ENCODE peak calls at places on chromosomes 11 and 22, in nine cellular contexts. R is pancreas, H is lower lobe of right lung, C is HepG2, U is PC-9, V is testis, E is spleen, O is neural progenitor cell, N is sigmoid colon. T is an unnamed sample.

GRCh38 chr11:36258730-36259360 is 30.4 kb downstream of the COMMD9 start:
- DNase-seq in C (peak; percentile 29), U (peak; percentile 35), O (peak; percentile 84), H (no peak), R (peak; percentile 67), E (no peak), N (peak; percentile 72), V (peak; percentile 77), T (no peak)

GRCh38 chr11:26851696-26852095 is 129.8 kb upstream of the SLC5A12 start:
- DNase-seq in O (no peak), V (no peak), N (no peak), R (no peak), C (no peak), U (no peak), H (no peak), E (no peak), T (no peak)

GRCh38 chr11:13007182-13007581 is 1.9 kb upstream of the RASSF10 start:
- DNase-seq in V (no peak), E (no peak), H (no peak), O (no peak), R (no peak), N (no peak), C (peak; percentile 42), U (no peak), T (no peak)

GRCh38 chr11:76129729-76130128 is 76.6 kb downstream of the WNT11 start:
- DNase-seq in R (no peak), U (no peak), H (no peak), V (no peak), O (no peak), N (no peak), C (no peak), E (no peak), T (no peak)

GRCh38 chr22:21632237-21632895 is at the start of gene CCDC116:
- DNase-seq in C (peak; percentile 81), N (no peak), V (peak; percentile 84), H (peak; percentile 70), O (peak; percentile 48), E (peak; percentile 88), U (no peak), R (no peak), T (no peak)

GRCh38 chr11:70331901-70332300 is 61.4 kb downstream of the PPFIA1 start:
- DNase-seq in E (no peak), U (no peak), R (no peak), N (no peak), H (no peak), V (no peak), C (no peak), O (no peak), T (no peak)

GRCh38 chr11:103109818-103110388 is 677 bp downstream of the DYNC2H1 start:
- DNase-seq in U (peak; percentile 5), V (peak; percentile 19), N (no peak), O (peak; percentile 20), H (no peak), E (peak; percentile 75), C (no peak), R (peak; percentile 54), T (no peak)

GRCh38 chr11:75475767-75476650 is 43.0 kb upstream of the KLHL35 start:
- DNase-seq in V (peak; percentile 25), R (no peak), E (peak; percentile 68), H (peak; percentile 50), C (no peak), O (no peak), N (no peak), U (peak; percentile 57), T (peak; percentile 45)

GRCh38 chr11:126655807-126656128 is 300.3 kb downstream of the ST3GAL4 start:
- DNase-seq in C (no peak), H (no peak), V (no peak), N (no peak), R (no peak), E (no peak), U (no peak), O (no peak), T (peak; percentile 22)

GRCh38 chr22:29115682-29116313 is 43.0 kb downstream of the KREMEN1 start:
- DNase-seq in E (no peak), V (no peak), H (no peak), R (no peak), C (peak; percentile 60), O (no peak), N (no peak), U (no peak), T (no peak)

GRCh38 chr11:71301046-71301857 is 48.9 kb upstream of the SHANK2 start:
- DNase-seq in N (peak; percentile 32), U (no peak), H (no peak), V (no peak), C (no peak), R (peak; percentile 31), E (peak; percentile 64), O (no peak), T (no peak)

GRCh38 chr11:4038973-4039372 is 55.6 kb upstream of the RRM1 start:
- DNase-seq in V (no peak), R (no peak), H (no peak), U (no peak), C (no peak), O (no peak), E (no peak), N (no peak), T (no peak)

GRCh38 chr11:70016666-70017347 is 61.3 kb upstream of the ANO1 start:
- DNase-seq in O (no peak), U (peak; percentile 69), C (no peak), V (no peak), E (peak; percentile 41), H (no peak), N (no peak), R (no peak), T (peak; percentile 99)

GRCh38 chr11:90803366-90803765 is 580.5 kb upstream of the CHORDC1 start:
- DNase-seq in C (no peak), O (no peak), R (no peak), V (no peak), U (peak; percentile 23), E (no peak), H (no peak), N (no peak), T (peak; percentile 78)

GRCh38 chr11:123211134-123211879 is 16.3 kb upstream of the CLMP start:
- DNase-seq in V (no peak), C (no peak), U (no peak), N (no peak), R (no peak), H (no peak), O (peak; percentile 24), E (no peak), T (no peak)

GRCh38 chr11:57359896-57360690 is 20.9 kb downstream of the PRG3 start:
- DNase-seq in V (no peak), O (no peak), H (no peak), N (no peak), R (no peak), U (no peak), E (no peak), C (no peak), T (no peak)
- H3K4me1 ChIP-seq in V (no peaks in the 10 kb centered on the region), O (peaks cover 18% of the 10 kb centered on the region), H (peaks cover 5% of the 10 kb centered on the region), N (no peaks in the 10 kb centered on the region), R (peaks cover 8% of the 10 kb centered on the region), U (peaks cover 13% of the 10 kb centered on the region), E (no peaks in the 10 kb centered on the region), C (peaks cover 15% of the 10 kb centered on the region), T (peaks cover 12% of the 10 kb centered on the region)

DNA sequence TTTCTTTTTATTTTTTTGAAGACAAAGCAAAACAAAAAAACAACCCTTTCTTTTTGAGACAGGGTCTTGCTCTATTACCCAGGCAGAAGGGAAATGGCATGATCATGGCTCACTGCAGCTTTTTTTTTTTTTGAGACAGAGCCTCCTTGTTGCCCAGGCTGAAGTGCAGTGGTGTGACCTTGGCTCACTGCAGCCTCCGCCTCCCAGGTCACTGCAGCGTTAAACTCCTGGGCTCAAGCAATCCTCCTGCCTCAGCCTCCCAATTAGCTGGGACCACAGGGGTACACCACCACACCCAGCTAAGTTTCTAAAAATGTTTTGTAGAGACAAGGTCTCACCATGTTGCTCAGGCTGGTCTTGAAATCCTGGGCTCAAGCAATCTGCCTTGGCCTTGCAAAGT is 124.6 kb downstream of the ABTB2 start:
- DNase-seq in V (no peak), N (no peak), O (no peak), H (no peak), R (no peak), C (no peak), U (no peak), E (no peak), T (no peak)
- H3K27ac ChIP-seq in V (no peak overlapping the region), N (no peak overlapping the region), O (no peak overlapping the region), H (no peak overlapping the region), R (no peak overlapping the region), C (no peak overlapping the region), U (no peak overlapping the region), E (no peak overlapping the region), T (no peak overlapping the region)

GRCh38 chr22:39230261-39231196 is 14.3 kb downstream of the PDGFB start:
- DNase-seq in O (peak; percentile 39), H (no peak), V (no peak), R (no peak), N (no peak), C (peak; percentile 90), U (no peak), E (no peak), T (no peak)

GRCh38 chr22:39233736-39234120 is 11.1 kb downstream of the PDGFB start:
- DNase-seq in E (no peak), N (no peak), C (no peak), V (no peak), R (no peak), O (peak; percentile 60), U (no peak), H (no peak), T (no peak)

GRCh38 chr22:39231197-39231950 is 13.4 kb downstream of the PDGFB start:
- DNase-seq in O (no peak), U (no peak), H (no peak), E (no peak), V (no peak), C (no peak), R (no peak), N (no peak), T (no peak)

GRCh38 chr22:39232806-39233735 is 11.7 kb downstream of the PDGFB start:
- DNase-seq in N (no peak), H (no peak), R (no peak), V (no peak), O (no peak), U (no peak), C (no peak), E (no peak), T (no peak)

GRCh38 chr22:39232246-39232645 is 12.5 kb downstream of the PDGFB start:
- DNase-seq in R (no peak), O (no peak), E (no peak), V (no peak), N (no peak), H (no peak), U (no peak), C (no peak), T (no peak)
- H3K4me1 ChIP-seq in R (peaks cover 9% of the 10 kb centered on the region), O (peaks cover 48% of the 10 kb centered on the region), E (peaks cover 46% of the 10 kb centered on the region), V (peaks cover 24% of the 10 kb centered on the region), N (peaks cover 28% of the 10 kb centered on the region), H (peaks cover 64% of the 10 kb centered on the region), U (peaks cover 11% of the 10 kb centered on the region), C (peaks cover 21% of the 10 kb centered on the region), T (peaks cover 7% of the 10 kb centered on the region)

GRCh38 chr11:15157181-15157580 is 42.5 kb downstream of the INSC start:
- DNase-seq in V (no peak), R (no peak), N (no peak), C (no peak), U (no peak), O (no peak), E (no peak), H (no peak), T (peak; percentile 91)
- H3K27ac ChIP-seq in V (no peak overlapping the region), R (no peak overlapping the region), N (no peak overlapping the region), C (no peak overlapping the region), U (no peak overlapping the region), O (no peak overlapping the region), E (no peak overlapping the region), H (no peak overlapping the region), T (peak overlapping the region; percentile 40)

GRCh38 chr11:65431452-65432132 is 9.0 kb downstream of the NEAT1 start:
- DNase-seq in O (no peak), U (no peak), R (no peak), H (no peak), C (no peak), E (no peak), N (no peak), V (peak; percentile 12), T (no peak)
- H3K4me1 ChIP-seq in O (peaks cover 5% of the 10 kb centered on the region), U (peaks cover 50% of the 10 kb centered on the region), R (peaks cover 28% of the 10 kb centered on the region), H (peaks cover 98% of the 10 kb centered on the region), C (peaks cover 91% of the 10 kb centered on the region), E (peaks cover 96% of the 10 kb centered on the region), N (peaks cover 100% of the 10 kb centered on the region), V (peaks cover 43% of the 10 kb centered on the region), T (no peaks in the 10 kb centered on the region)